ENCODE peak calls at places on chromosomes 3 and 15, in seven cellular contexts. G, R, A, B, H, W and E are unnamed samples.

GRCh38 chr3:29072626-29073025 is 208.2 kb upstream of the RBMS3 start:
- DNase-seq in G (no peak), R (no peak), A (no peak), B (no peak), H (peak), W (no peak), E (no peak)

GRCh38 chr3:144045766-144046165 is 74.1 kb downstream of the DIPK2A start:
- DNase-seq in G (no peak), R (no peak), A (no peak), B (no peak), H (no peak), W (no peak), E (no peak)

GRCh38 chr3:171435143-171435542 is 25.1 kb downstream of the TNIK start:
- DNase-seq in G (no peak), R (no peak), A (no peak), B (no peak), H (no peak), W (no peak), E (no peak)

GRCh38 chr15:51793521-51793920 is 35.9 kb upstream of the TMOD3 start:
- DNase-seq in G (no peak), R (peak), A (no peak), B (no peak), H (no peak), W (no peak), E (peak)

GRCh38 chr3:148816971-148817519 is 10.6 kb upstream of the CPB1 start:
- DNase-seq in G (no peak), R (no peak), A (no peak), B (no peak), H (no peak), W (no peak), E (no peak)

GRCh38 chr3:68220832-68221231 is 566.4 kb upstream of the SUCLG2 start:
- DNase-seq in G (no peak), R (no peak), A (no peak), B (no peak), H (no peak), W (no peak), E (no peak)

GRCh38 chr3:149901770-149902169 is 68.9 kb downstream of the PFN2 start:
- DNase-seq in G (no peak), R (no peak), A (no peak), B (no peak), H (no peak), W (no peak), E (no peak)

GRCh38 chr3:196518999-196519737 is 4.0 kb upstream of the SMCO1 start:
- DNase-seq in G (peak), R (peak), A (no peak), B (peak), H (peak), W (no peak), E (no peak)

GRCh38 chr3:12507871-12508281 is 23.6 kb downstream of the TSEN2 start:
- DNase-seq in G (no peak), R (no peak), A (no peak), B (peak), H (peak), W (no peak), E (no peak)

GRCh38 chr15:49045691-49046112 is 544 bp downstream of the SECISBP2L start:
- DNase-seq in G (peak), R (peak), A (peak), B (peak), H (peak), W (no peak), E (no peak)

GRCh38 chr3:114194750-114195149 is 15.9 kb upstream of the DRD3 start:
- DNase-seq in G (no peak), R (no peak), A (no peak), B (no peak), H (no peak), W (no peak), E (no peak)

GRCh38 chr15:98609144-98609852 is 39.0 kb upstream of the IGF1R start:
- DNase-seq in G (no peak), R (peak), A (no peak), B (peak), H (peak), W (peak), E (no peak)

GRCh38 chr15:40414816-40415215 is 9.2 kb downstream of the IVD start:
- DNase-seq in G (no peak), R (no peak), A (no peak), B (no peak), H (no peak), W (no peak), E (no peak)

GRCh38 chr3:12756635-12757034 is 2.4 kb downstream of the TMEM40 start:
- DNase-seq in G (no peak), R (no peak), A (no peak), B (no peak), H (no peak), W (no peak), E (no peak)

GRCh38 chr3:140832883-140833282 is 108.8 kb upstream of the SLC25A36 start:
- DNase-seq in G (peak), R (no peak), A (no peak), B (no peak), H (no peak), W (no peak), E (no peak)

GRCh38 chr3:141111364-141112150 is 60.4 kb downstream of the SPSB4 start:
- DNase-seq in G (no peak), R (no peak), A (no peak), B (no peak), H (no peak), W (no peak), E (no peak)

GRCh38 chr3:60948488-60948887 is 302.8 kb downstream of the FHIT start:
- DNase-seq in G (no peak), R (no peak), A (no peak), B (peak), H (peak), W (no peak), E (no peak)

GRCh38 chr15:86572368-86572841 is 492.7 kb downstream of the AGBL1 start:
- DNase-seq in G (no peak), R (no peak), A (no peak), B (no peak), H (no peak), W (no peak), E (no peak)

GRCh38 chr3:169552533-169552932 is 111.0 kb downstream of the MECOM start:
- DNase-seq in G (no peak), R (no peak), A (no peak), B (no peak), H (no peak), W (no peak), E (no peak)

GRCh38 chr15:57505056-57505713 is 86.5 kb upstream of the MYZAP start:
- DNase-seq in G (no peak), R (no peak), A (no peak), B (no peak), H (peak), W (no peak), E (no peak)

GRCh38 chr3:187012609-187013051 is 82.3 kb downstream of the ST6GAL1 start:
- DNase-seq in G (no peak), R (no peak), A (peak), B (peak), H (no peak), W (no peak), E (no peak)

GRCh38 chr3:61687663-61688306 is 126.4 kb downstream of the PTPRG start:
- DNase-seq in G (no peak), R (no peak), A (no peak), B (no peak), H (no peak), W (no peak), E (no peak)

GRCh38 chr3:150790621-150791020 is 27.7 kb upstream of the SIAH2 start:
- DNase-seq in G (no peak), R (no peak), A (no peak), B (no peak), H (no peak), W (no peak), E (no peak)

GRCh38 chr3:46835059-46835458 is 28.2 kb downstream of the MYL3 start:
- DNase-seq in G (no peak), R (no peak), A (no peak), B (no peak), H (no peak), W (no peak), E (no peak)

GRCh38 chr3:135788978-135789377 is 176.6 kb upstream of the PPP2R3A start:
- DNase-seq in G (no peak), R (no peak), A (no peak), B (no peak), H (no peak), W (no peak), E (no peak)

GRCh38 chr3:39228496-39228895 is 36.1 kb upstream of the XIRP1 start:
- DNase-seq in G (no peak), R (no peak), A (no peak), B (no peak), H (no peak), W (no peak), E (no peak)

GRCh38 chr3:142210608-142211007 is 14.8 kb downstream of the GK5 start:
- DNase-seq in G (no peak), R (no peak), A (no peak), B (no peak), H (no peak), W (no peak), E (no peak)

GRCh38 chr3:48685603-48686511 is at the start of gene NCKIPSD:
- DNase-seq in G (peak), R (peak), A (peak), B (peak), H (peak), W (peak), E (peak)

GRCh38 chr15:90823455-90823974 is 44.9 kb upstream of the FURIN start:
- DNase-seq in G (no peak), R (no peak), A (no peak), B (no peak), H (no peak), W (no peak), E (no peak)

GRCh38 chr3:194661374-194661773 is 10.6 kb downstream of the LSG1 start:
- DNase-seq in G (no peak), R (no peak), A (no peak), B (no peak), H (no peak), W (no peak), E (no peak)

GRCh38 chr15:40063563-40064011 is 24.6 kb upstream of the SRP14 start:
- DNase-seq in G (no peak), R (no peak), A (no peak), B (no peak), H (peak), W (no peak), E (no peak)